ENCODE peak calls at places on chromosomes 5 and 9, in four cellular contexts. M is fibroblast of the conjunctiva, W is HTR-8/SVneo, U is upper lobe of right lung. L is an unnamed sample.

GRCh38 chr5:88555658-88556057 is 287.0 kb upstream of the TMEM161B start:
- DNase-seq in M (no peak), W (no peak), U (no peak), L (no peak)

GRCh38 chr5:72290356-72291133 is 29.5 kb downstream of the MRPS27 start:
- DNase-seq in M (no peak), W (no peak), U (no peak), L (no peak)

GRCh38 chr5:78699565-78700143 is 51.1 kb upstream of the LHFPL2 start:
- DNase-seq in M (peak), W (peak), U (no peak), L (peak)

GRCh38 chr9:12784461-12785250 is 9.8 kb downstream of the LURAP1L start:
- DNase-seq in M (peak), W (no peak), U (peak), L (peak)

GRCh38 chr9:11618241-11618805 is 1005.5 kb upstream of the PTPRD start:
- DNase-seq in M (no peak), W (no peak), U (no peak), L (no peak)

GRCh38 chr5:26662806-26663360 is 375.5 kb downstream of the CDH9 start:
- DNase-seq in M (no peak), W (no peak), U (no peak), L (no peak)

GRCh38 chr9:79164396-79164795 is 407.4 kb upstream of the TLE4 start:
- DNase-seq in M (no peak), W (no peak), U (no peak), L (no peak)

GRCh38 chr5:81422671-81423070 is 28.7 kb upstream of the ACOT12 start:
- DNase-seq in M (peak), W (peak), U (no peak), L (peak)

GRCh38 chr9:130310456-130310855 is 44.9 kb downstream of the HMCN2 start:
- DNase-seq in M (no peak), W (no peak), U (no peak), L (no peak)

GRCh38 chr9:38326122-38326521 is 66.4 kb upstream of the ALDH1B1 start:
- DNase-seq in M (no peak), W (no peak), U (no peak), L (no peak)

GRCh38 chr5:136191304-136192014 is 1.5 kb downstream of the SMIM32 start:
- DNase-seq in M (no peak), W (no peak), U (peak), L (no peak)

GRCh38 chr5:171223927-171224326 is 85.1 kb upstream of the TLX3 start:
- DNase-seq in M (no peak), W (no peak), U (no peak), L (no peak)

GRCh38 chr9:21682981-21683380 is 119.5 kb upstream of the MTAP start:
- DNase-seq in M (peak), W (no peak), U (no peak), L (peak)

GRCh38 chr9:99231708-99232107 is 9.6 kb downstream of the SEC61B start:
- DNase-seq in M (no peak), W (no peak), U (no peak), L (no peak)

GRCh38 chr5:178589180-178590140 is 733 bp downstream of the COL23A1 start:
- DNase-seq in M (no peak), W (no peak), U (peak), L (no peak)

GRCh38 chr9:117145811-117146490 is 268.9 kb downstream of the ASTN2 start:
- DNase-seq in M (no peak), W (no peak), U (no peak), L (no peak)

GRCh38 chr9:123998970-123999621 is 12.5 kb upstream of the LHX2 start:
- DNase-seq in M (no peak), W (no peak), U (no peak), L (no peak)

GRCh38 chr5:95620030-95620869 is at the start of gene GPR150:
- DNase-seq in M (no peak), W (no peak), U (peak), L (peak)

GRCh38 chr9:137198748-137199276 is 1.7 kb downstream of the TPRN start:
- DNase-seq in M (no peak), W (no peak), U (no peak), L (no peak)

GRCh38 chr5:16889203-16889971 is 46.7 kb downstream of the MYO10 start:
- DNase-seq in M (no peak), W (peak), U (no peak), L (no peak)

GRCh38 chr5:1118231-1118698 is 6.4 kb upstream of the SLC12A7 start:
- DNase-seq in M (no peak), W (peak), U (no peak), L (peak)

GRCh38 chr9:93237535-93237934 is 53.6 kb downstream of the WNK2 start:
- DNase-seq in M (no peak), W (no peak), U (no peak), L (no peak)

GRCh38 chr9:76516871-76517270 is 57.9 kb downstream of the GCNT1 start:
- DNase-seq in M (no peak), W (no peak), U (no peak), L (no peak)

GRCh38 chr9:93114169-93114983 is 18.4 kb downstream of the CARD19 start:
- DNase-seq in M (no peak), W (no peak), U (peak), L (no peak)

GRCh38 chr9:6197330-6197729 is 18.3 kb upstream of the IL33 start:
- DNase-seq in M (no peak), W (no peak), U (no peak), L (no peak)

GRCh38 chr9:124493794-124494479 is 13.3 kb downstream of the NR5A1 start:
- DNase-seq in M (no peak), W (no peak), U (no peak), L (no peak)

GRCh38 chr5:141517321-141517720 is 28.4 kb downstream of the PCDHGC5 start:
- DNase-seq in M (no peak), W (no peak), U (no peak), L (no peak)

GRCh38 chr5:52077941-52078825 is 694.9 kb downstream of the ISL1 start:
- DNase-seq in M (no peak), W (no peak), U (no peak), L (no peak)

GRCh38 chr9:107742531-107743309 is 253.2 kb upstream of the KLF4 start:
- DNase-seq in M (no peak), W (no peak), U (no peak), L (no peak)

GRCh38 chr9:137147793-137148160 is 8.8 kb downstream of the GRIN1 start:
- DNase-seq in M (no peak), W (no peak), U (no peak), L (no peak)

GRCh38 chr5:95283022-95283615 is 1.8 kb downstream of the MCTP1 start:
- DNase-seq in M (no peak), W (no peak), U (no peak), L (no peak)

L was measured in Caki2.